ENCODE peak calls at places on chromosome 20, in eight cellular contexts. R is bronchial epithelial cell; L is activated naive CD8-positive, alpha-beta T cell treated with anti-CD3 and anti-CD28 coated beads, Interleukin-2, amount 10 ng/mL, durations not matched to agents 7 days and 5 days; O is glutamatergic neuron; W is stimulated activated naive CD4-positive, alpha-beta T cell; K is NCI-H2081; F is stimulated activated CD4-positive, alpha-beta T cell treated with anti-CD3 and anti-CD28 coated beads, Interleukin-4, amount 100 ng/mL, for 48 hours; Y is HFF-Myc. Z is an unnamed sample.

GRCh38 chr20:22556565-22557056 is 27.8 kb downstream of the FOXA2 start:
- DNase-seq in K (no peak), R (no peak), W (no peak), O (no peak), F (no peak), L (no peak), Y (no peak), Z (no peak)

GRCh38 chr20:24699321-24700165 is 230.1 kb downstream of the SYNDIG1 start:
- DNase-seq in R (no peak), O (no peak), W (no peak), F (no peak), K (no peak), Y (no peak), L (no peak), Z (no peak)

GRCh38 chr20:51640743-51641142 is 98.2 kb upstream of the NFATC2 start:
- DNase-seq in K (no peak), R (no peak), W (no peak), F (no peak), L (no peak), O (no peak), Y (no peak), Z (no peak)

GRCh38 chr20:61719691-61720347 is 345.9 kb downstream of the TAF4 start:
- DNase-seq in K (no peak), O (no peak), F (peak; percentile 1), Y (no peak), L (peak; percentile 58), W (peak; percentile 55), R (no peak), Z (no peak)

GRCh38 chr20:1507276-1507675 is 16.1 kb upstream of the SIRPB2 start:
- DNase-seq in L (no peak), W (no peak), Y (no peak), R (no peak), K (no peak), O (no peak), F (no peak), Z (no peak)

GRCh38 chr20:2402271-2402980 is 21.7 kb downstream of the TGM6 start:
- DNase-seq in K (no peak), Y (peak; percentile 22), O (no peak), R (peak; percentile 87), L (no peak), W (no peak), F (no peak), Z (peak; percentile 60)

GRCh38 chr20:44552950-44553908 is 29.1 kb upstream of the PKIG start:
- DNase-seq in R (peak; percentile 80), K (no peak), Y (peak; percentile 84), W (no peak), O (no peak), L (no peak), F (no peak), Z (peak; percentile 80)

GRCh38 chr20:38473353-38473795 is 731 bp downstream of the RALGAPB start:
- DNase-seq in K (peak; percentile 27), R (no peak), F (no peak), W (no peak), Y (peak; percentile 9), O (no peak), L (no peak), Z (peak; percentile 41)

GRCh38 chr20:50743087-50743486 is 11.7 kb downstream of the PARD6B start:
- DNase-seq in L (no peak), R (no peak), K (no peak), Y (no peak), O (no peak), W (no peak), F (no peak), Z (no peak)

GRCh38 chr20:42475773-42476172 is 713.9 kb downstream of the PTPRT start:
- DNase-seq in R (no peak), F (no peak), L (no peak), W (no peak), O (no peak), K (no peak), Y (no peak), Z (no peak)

GRCh38 chr20:9996944-9997343 is 37.8 kb upstream of the ANKEF1 start:
- DNase-seq in W (no peak), F (no peak), O (no peak), K (no peak), Y (no peak), R (peak; percentile 67), L (no peak), Z (no peak)

GRCh38 chr20:8057871-8058270 is 38.3 kb upstream of the TMX4 start:
- DNase-seq in R (no peak), L (no peak), F (no peak), W (no peak), Y (no peak), O (no peak), K (no peak), Z (no peak)

GRCh38 chr20:1876217-1876921 is 18.8 kb upstream of the SIRPA start:
- DNase-seq in F (no peak), Y (no peak), W (no peak), R (peak; percentile 77), L (no peak), K (no peak), O (no peak), Z (no peak)

GRCh38 chr20:46558511-46558959 is 8.1 kb upstream of the OCSTAMP start:
- DNase-seq in K (no peak), Y (peak; percentile 64), W (no peak), L (no peak), F (peak; percentile 61), O (peak; percentile 36), R (peak; percentile 95), Z (peak; percentile 90)

GRCh38 chr20:57221916-57222630 is 44.4 kb downstream of the BMP7 start:
- DNase-seq in W (no peak), O (no peak), R (no peak), F (no peak), K (no peak), L (no peak), Y (no peak), Z (no peak)

GRCh38 chr20:14406495-14406894 is 69.1 kb upstream of the FLRT3 start:
- DNase-seq in L (no peak), F (no peak), Y (peak; percentile 15), R (peak; percentile 93), K (no peak), W (no peak), O (no peak), Z (peak; percentile 73)

GRCh38 chr20:61614311-61615100 is 362.4 kb downstream of the CDH4 start:
- DNase-seq in R (no peak), K (no peak), O (no peak), Y (no peak), F (no peak), W (no peak), L (no peak), Z (no peak)

GRCh38 chr20:39117486-39117885 is 155.3 kb downstream of the DHX35 start:
- DNase-seq in L (no peak), Y (peak; percentile 30), R (peak; percentile 86), O (no peak), K (no peak), F (no peak), W (no peak), Z (peak; percentile 86)

GRCh38 chr20:37992802-37993538 is 40.3 kb downstream of the TTI1 start:
- DNase-seq in Y (peak; percentile 80), F (no peak), R (peak; percentile 92), O (no peak), K (no peak), W (peak; percentile 15), L (no peak), Z (peak; percentile 65)

GRCh38 chr20:50054626-50055511 is 58.1 kb downstream of the UBE2V1 start:
- DNase-seq in K (no peak), O (no peak), W (no peak), R (no peak), L (no peak), Y (peak; percentile 44), F (no peak), Z (no peak)

GRCh38 chr20:34512955-34513419 is 3.2 kb upstream of the DYNLRB1 start:
- DNase-seq in R (peak; percentile 15), Y (no peak), L (no peak), O (no peak), K (no peak), W (no peak), F (no peak), Z (no peak)

GRCh38 chr20:60007452-60007851 is 49.2 kb downstream of the CDH26 start:
- DNase-seq in K (no peak), F (no peak), R (no peak), O (no peak), W (no peak), Y (no peak), L (no peak), Z (no peak)

GRCh38 chr20:45975686-45976085 is 3.7 kb upstream of the ZNF335 start:
- DNase-seq in R (no peak), L (no peak), F (no peak), K (no peak), W (no peak), O (no peak), Y (no peak), Z (no peak)

GRCh38 chr20:14235355-14235754 is 102.1 kb downstream of the FLRT3 start:
- DNase-seq in L (no peak), W (no peak), F (no peak), O (no peak), R (peak; percentile 80), Y (peak; percentile 6), K (no peak), Z (peak; percentile 46)

GRCh38 chr20:5845686-5846651 is 95.8 kb downstream of the SHLD1 start:
- DNase-seq in Y (peak; percentile 25), O (no peak), F (no peak), K (peak; percentile 42), L (no peak), R (peak; percentile 25), W (peak; percentile 3), Z (no peak)

GRCh38 chr20:841568-842546 is 8.3 kb downstream of the FAM110A start:
- DNase-seq in O (no peak), F (no peak), W (no peak), L (no peak), R (peak; percentile 44), K (no peak), Y (no peak), Z (no peak)

GRCh38 chr20:417801-418342 is 9.8 kb downstream of the RBCK1 start:
- DNase-seq in K (no peak), F (no peak), L (no peak), Y (no peak), W (no peak), O (no peak), R (no peak), Z (no peak)

GRCh38 chr20:14288341-14289330 is 48.8 kb downstream of the FLRT3 start:
- DNase-seq in W (no peak), K (no peak), R (peak; percentile 99), O (no peak), F (no peak), L (no peak), Y (peak; percentile 1), Z (peak; percentile 25)

GRCh38 chr20:57896017-57896416 is 186.2 kb upstream of the PMEPA1 start:
- DNase-seq in K (no peak), R (no peak), F (no peak), O (no peak), Y (no peak), L (no peak), W (no peak), Z (no peak)

GRCh38 chr20:14383326-14383725 is 45.9 kb upstream of the FLRT3 start:
- DNase-seq in F (no peak), Y (no peak), O (no peak), R (peak; percentile 67), W (no peak), L (no peak), K (no peak), Z (no peak)

Z was measured in EL.